ENCODE peak calls at places on chromosomes 2 and 18, in seven cellular contexts. H is fibroblast of villous mesenchyme, U is WERI-Rb-1, L is foreskin fibroblast, W is AG04450, D is adrenal gland, C is HCT116. E is an unnamed sample.

GRCh38 chr18:2482711-2483475 is 88.4 kb downstream of the METTL4 start:
- DNase-seq in H (no peak), U (no peak), L (no peak), W (no peak), D (no peak), C (no peak), E (no peak)

GRCh38 chr2:120625865-120626560 is 109.7 kb upstream of the GLI2 start:
- DNase-seq in H (no peak), U (no peak), L (no peak), W (no peak), D (no peak), C (no peak), E (no peak)

GRCh38 chr2:144834954-144835633 is 315.2 kb upstream of the ZEB2 start:
- DNase-seq in H (peak; percentile 92), U (no peak), L (peak; percentile 84), W (peak; percentile 59), D (no peak), C (no peak), E (peak; percentile 73)

GRCh38 chr2:120737802-120738516 is 2.3 kb downstream of the GLI2 start:
- DNase-seq in H (peak; percentile 29), U (no peak), L (no peak), W (no peak), D (no peak), C (no peak), E (peak; percentile 53)

GRCh38 chr18:8882632-8883408 is 177.5 kb downstream of the MTCL1 start:
- DNase-seq in H (no peak), U (peak; percentile 40), L (no peak), W (no peak), D (no peak), C (peak; percentile 95), E (no peak)

GRCh38 chr18:49898421-49898820 is 85.1 kb upstream of the ACAA2 start:
- DNase-seq in H (peak; percentile 84), U (no peak), L (peak; percentile 83), W (peak; percentile 26), D (peak; percentile 66), C (peak; percentile 18), E (peak; percentile 82)

GRCh38 chr18:48152549-48152948 is 222.1 kb upstream of the SMAD2 start:
- DNase-seq in H (peak; percentile 97), U (no peak), L (peak; percentile 25), W (no peak), D (no peak), C (no peak), E (peak; percentile 27)

GRCh38 chr2:43796206-43796605 is 22.4 kb downstream of the DYNC2LI1 start:
- DNase-seq in H (no peak), U (no peak), L (no peak), W (no peak), D (no peak), C (no peak), E (no peak)

GRCh38 chr2:241049739-241050623 is 51.6 kb downstream of the SNED1 start:
- DNase-seq in H (peak; percentile 10), U (no peak), L (peak; percentile 27), W (no peak), D (no peak), C (no peak), E (no peak)

GRCh38 chr2:233966388-233966787 is 49.2 kb downstream of the TRPM8 start:
- DNase-seq in H (no peak), U (no peak), L (peak; percentile 63), W (no peak), D (no peak), C (no peak), E (no peak)

GRCh38 chr2:10575566-10576300 is 114.0 kb downstream of the NOL10 start:
- DNase-seq in H (peak; percentile 67), U (no peak), L (peak; percentile 89), W (peak; percentile 30), D (no peak), C (peak; percentile 22), E (peak; percentile 56)

GRCh38 chr2:44324971-44325426 is 36.3 kb downstream of the PREPL start:
- DNase-seq in H (peak; percentile 69), U (no peak), L (peak; percentile 53), W (peak; percentile 7), D (peak; percentile 28), C (no peak), E (peak; percentile 38)

GRCh38 chr2:240139666-240140393 is 628 bp downstream of the OTOS start:
- DNase-seq in H (no peak), U (no peak), L (no peak), W (no peak), D (no peak), C (no peak), E (no peak)

GRCh38 chr2:85768713-85769112 is 14.9 kb downstream of the ATOH8 start:
- DNase-seq in H (peak; percentile 79), U (no peak), L (no peak), W (no peak), D (peak; percentile 54), C (no peak), E (peak; percentile 72)

GRCh38 chr2:159044804-159045286 is 76.4 kb downstream of the TANC1 start:
- DNase-seq in H (no peak), U (no peak), L (peak; percentile 80), W (no peak), D (peak; percentile 34), C (no peak), E (no peak)

GRCh38 chr2:241932895-241933174 is 63.3 kb downstream of the RTP5 start:
- DNase-seq in H (no peak), U (no peak), L (no peak), W (no peak), D (no peak), C (no peak), E (no peak)

GRCh38 chr2:157911646-157912217 is 35.6 kb upstream of the ACVR1 start:
- DNase-seq in H (no peak), U (no peak), L (no peak), W (no peak), D (no peak), C (no peak), E (no peak)

GRCh38 chr2:236633764-236634163 is 64.1 kb downstream of the ACKR3 start:
- DNase-seq in H (no peak), U (no peak), L (no peak), W (no peak), D (no peak), C (no peak), E (no peak)

GRCh38 chr18:75253784-75254183 is 43.2 kb downstream of the TSHZ1 start:
- DNase-seq in H (peak; percentile 83), U (no peak), L (peak; percentile 75), W (no peak), D (no peak), C (no peak), E (peak; percentile 50)

GRCh38 chr2:25867389-25868003 is 10.8 kb downstream of the ASXL2 start:
- DNase-seq in H (no peak), U (no peak), L (no peak), W (no peak), D (no peak), C (no peak), E (no peak)

GRCh38 chr2:72887032-72887835 is at the start of gene SPR:
- DNase-seq in H (peak; percentile 54), U (peak; percentile 92), L (peak; percentile 87), W (no peak), D (peak; percentile 77), C (peak; percentile 43), E (peak; percentile 67)

GRCh38 chr2:173354073-173354600 is 535 bp upstream of the CDCA7 start:
- DNase-seq in H (peak; percentile 58), U (no peak), L (peak; percentile 6), W (no peak), D (no peak), C (no peak), E (no peak)

GRCh38 chr2:109284816-109285215 is 155.8 kb downstream of the SH3RF3 start:
- DNase-seq in H (peak; percentile 77), U (no peak), L (peak; percentile 86), W (peak; percentile 18), D (peak; percentile 43), C (no peak), E (peak; percentile 68)

DNA sequence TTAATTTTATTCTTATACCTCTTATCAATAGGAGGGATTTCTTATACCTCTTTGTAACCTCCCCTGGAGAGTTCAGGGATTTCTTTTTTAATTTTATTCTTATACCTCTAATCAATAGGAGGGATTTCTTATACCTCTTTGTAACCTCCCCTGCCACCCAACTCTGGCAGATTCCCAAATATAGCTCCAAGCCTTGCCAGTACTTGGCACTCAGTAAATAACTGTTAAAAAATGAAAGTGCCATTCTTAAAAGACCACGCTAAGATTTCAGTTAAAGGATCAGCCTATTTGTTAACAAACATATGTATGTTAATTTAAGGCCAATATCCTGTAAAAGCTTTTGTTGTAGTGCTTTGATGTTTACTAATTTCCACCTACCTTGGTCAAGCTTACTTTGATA is 4.8 kb downstream of the RNF149 start:
- DNase-seq in H (no peak), U (no peak), L (no peak), W (no peak), D (no peak), C (no peak), E (no peak)
- H3K4me3 ChIP-seq in H (no peak overlapping the region), U (no peak overlapping the region), L (no peak overlapping the region), W (no peak overlapping the region), D (peak overlapping the region; percentile 95), C (no peak overlapping the region), E (no peak overlapping the region)

DNA sequence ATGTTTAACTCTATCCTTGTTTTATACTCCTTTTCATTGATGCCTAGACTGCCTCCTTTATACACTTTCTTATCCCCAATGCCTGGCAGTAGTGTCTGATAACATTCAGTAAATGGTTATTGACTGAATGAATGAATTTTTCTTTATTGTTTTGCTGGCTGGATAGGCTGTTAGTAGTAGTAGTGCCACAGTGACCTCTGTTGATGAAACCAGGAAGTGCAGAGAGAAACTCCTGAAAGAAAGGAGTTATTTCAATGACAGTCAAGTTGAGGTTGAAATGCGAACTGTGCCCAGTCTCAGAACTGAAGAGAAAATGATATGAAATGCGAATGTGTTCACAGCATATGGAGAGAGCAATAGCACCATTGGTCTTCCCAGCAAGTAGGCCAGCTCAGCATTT is 26.8 kb upstream of the SLC9A2 start:
- DNase-seq in H (peak; percentile 2), U (no peak), L (no peak), W (no peak), D (no peak), C (no peak), E (peak; percentile 44)
- TF ChIP-seq CTCF in H (peak; percentile 57), U (peak; percentile 16), L (peak; percentile 25), W (peak; percentile 49), D (peak; percentile 14), C (peak; percentile 70), E (peak; percentile 69)

GRCh38 chr2:38446972-38447561 is 70.0 kb upstream of the ATL2 start:
- DNase-seq in H (no peak), U (no peak), L (no peak), W (no peak), D (no peak), C (no peak), E (no peak)

GRCh38 chr2:38446418-38446817 is 69.3 kb upstream of the ATL2 start:
- DNase-seq in H (peak; percentile 4), U (peak; percentile 54), L (peak; percentile 40), W (no peak), D (peak; percentile 36), C (no peak), E (no peak)

GRCh38 chr2:38441346-38441745 is 64.3 kb upstream of the ATL2 start:
- DNase-seq in H (no peak), U (no peak), L (no peak), W (no peak), D (no peak), C (no peak), E (no peak)

GRCh38 chr2:38443021-38443541 is 66.0 kb upstream of the ATL2 start:
- DNase-seq in H (peak; percentile 72), U (peak; percentile 63), L (no peak), W (no peak), D (no peak), C (peak; percentile 19), E (no peak)

GRCh38 chr2:38444247-38444646 is 67.2 kb upstream of the ATL2 start:
- DNase-seq in H (peak; percentile 40), U (no peak), L (peak; percentile 32), W (no peak), D (no peak), C (peak; percentile 51), E (no peak)
- H3K4me3 ChIP-seq in H (no peak overlapping the region), U (no peak overlapping the region), L (no peak overlapping the region), W (no peak overlapping the region), D (no peak overlapping the region), C (no peak overlapping the region), E (no peak overlapping the region)

GRCh38 chr2:179539112-179539511 is 274.5 kb upstream of the SESTD1 start:
- DNase-seq in H (no peak), U (no peak), L (no peak), W (no peak), D (no peak), C (no peak), E (no peak)
- TF ChIP-seq CTCF in H (no peak), U (no peak), L (no peak), W (no peak), D (no peak), C (no peak), E (no peak)

E was measured in cardiac fibroblast.